ENCODE peak calls at places on chromosomes 11 and 22, in eight cellular contexts. Y is gastrocnemius medialis, H is transverse colon, I is H54, M is uterus, N is adrenal gland, A is GM12891, Q is IMR-90. X is an unnamed sample.

GRCh38 chr22:45506961-45507360 is 4.3 kb downstream of the FBLN1 start:
- DNase-seq in Q (no peak), A (no peak), M (no peak), I (no peak), N (no peak), H (no peak), Y (no peak), X (no peak)

GRCh38 chr11:73184953-73185671 is 33.0 kb upstream of the P2RY2 start:
- DNase-seq in N (peak), M (peak), H (peak), A (peak), Y (peak), I (peak), Q (peak), X (no peak)

GRCh38 chr22:43512279-43512678 is 100.5 kb downstream of the MPPED1 start:
- DNase-seq in M (no peak), Y (no peak), I (no peak), A (no peak), H (no peak), Q (no peak), N (no peak), X (no peak)

GRCh38 chr22:43753718-43754117 is 58.4 kb downstream of the EFCAB6 start:
- DNase-seq in N (no peak), I (no peak), Y (no peak), M (no peak), Q (no peak), A (no peak), H (no peak), X (no peak)

GRCh38 chr11:36288442-36289225 is 590 bp downstream of the COMMD9 start:
- DNase-seq in H (no peak), Q (no peak), I (no peak), M (no peak), A (no peak), N (peak), Y (no peak), X (no peak)

GRCh38 chr22:25622011-25622410 is 57.5 kb downstream of the GRK3 start:
- DNase-seq in Q (peak), N (no peak), I (no peak), A (no peak), Y (no peak), H (no peak), M (no peak), X (no peak)

GRCh38 chr11:30852645-30853044 is 266.5 kb upstream of the MPPED2 start:
- DNase-seq in A (no peak), M (no peak), H (no peak), N (no peak), I (no peak), Q (no peak), Y (no peak), X (no peak)

GRCh38 chr11:120517390-120518315 is 6.1 kb downstream of the GRIK4 start:
- DNase-seq in Q (peak), I (no peak), M (no peak), H (no peak), A (no peak), N (no peak), Y (no peak), X (peak)

GRCh38 chr22:20393705-20394476 is at the start of gene ZNF74:
- DNase-seq in M (peak), H (peak), Q (peak), N (peak), A (peak), Y (peak), I (peak), X (peak)
- TF ChIP-seq POLR2A in M (peak), H (peak), Q (peak), N (peak), A (peak), Y (peak), I (peak), X (peak)

GRCh38 chr11:111416231-111416960 is 37.3 kb upstream of the POU2AF1 start:
- DNase-seq in Q (no peak), H (no peak), A (no peak), I (no peak), M (no peak), N (no peak), Y (no peak), X (no peak)
- TF ChIP-seq POLR2A in Q (no peak), H (no peak), A (no peak), I (no peak), M (no peak), N (no peak), Y (no peak), X (no peak)

GRCh38 chr11:106082096-106082495 is 4.6 kb downstream of the AASDHPPT start:
- DNase-seq in Q (no peak), N (no peak), H (no peak), A (no peak), M (no peak), Y (no peak), I (no peak), X (no peak)

GRCh38 chr11:106076421-106076922 is 675 bp downstream of the KBTBD3 start:
- DNase-seq in M (no peak), N (no peak), H (peak), Q (no peak), I (no peak), Y (no peak), A (no peak), X (no peak)

GRCh38 chr11:106077609-106078517 is at the start of gene AASDHPPT:
- DNase-seq in H (no peak), I (no peak), M (no peak), Y (peak), N (peak), A (no peak), Q (peak), X (no peak)

GRCh38 chr11:106072804-106073203 is 4.3 kb downstream of the KBTBD3 start:
- DNase-seq in N (no peak), H (no peak), Y (no peak), Q (no peak), A (no peak), M (no peak), I (no peak), X (no peak)

DNA sequence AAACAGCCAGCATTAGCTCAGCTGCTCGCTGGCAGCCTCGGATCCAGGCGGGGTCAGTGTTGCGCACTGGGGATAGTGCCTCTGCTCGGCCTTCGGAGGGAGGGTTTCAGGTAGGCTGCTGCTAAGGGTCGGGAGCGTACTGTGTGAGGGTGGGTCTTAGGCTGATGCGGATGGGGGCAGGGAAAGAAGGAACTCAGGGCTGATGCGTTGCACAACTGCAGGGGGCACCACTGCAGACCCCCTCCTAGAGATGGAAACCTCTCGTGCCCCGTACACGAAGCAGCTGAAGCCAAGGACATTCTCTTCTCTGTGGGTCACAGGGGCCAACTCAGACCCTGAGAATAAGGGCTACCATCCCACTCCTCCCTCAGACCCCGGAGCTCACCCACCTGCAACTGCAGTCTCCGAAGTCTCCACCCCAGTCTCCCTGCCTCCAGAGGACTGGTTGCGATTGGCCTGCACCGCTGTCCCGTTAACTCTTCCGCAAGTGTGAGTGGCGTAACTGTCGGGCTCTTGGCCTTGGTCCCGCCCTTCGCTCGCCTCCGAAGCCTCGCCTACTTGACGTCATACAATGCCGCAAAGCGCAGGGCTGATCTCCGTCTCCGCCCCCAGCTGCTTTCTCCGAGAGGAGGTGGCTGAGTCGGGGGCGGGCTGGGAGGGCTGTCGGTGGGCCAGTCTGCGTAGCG is at the start of gene KBTBD3:
- DNase-seq in I (peak), N (peak), M (peak), H (peak), Q (peak), A (peak), Y (peak), X (peak)
- TF ChIP-seq POLR2A in I (peak), N (peak), M (peak), H (peak), Q (no peak), A (peak), Y (peak), X (peak)

GRCh38 chr22:39230261-39231196 is 14.3 kb downstream of the PDGFB start:
- DNase-seq in N (no peak), M (no peak), A (no peak), I (no peak), Y (no peak), Q (no peak), H (no peak), X (no peak)
- TF ChIP-seq POLR2A in N (no peak), M (no peak), A (no peak), I (no peak), Y (no peak), Q (no peak), H (no peak), X (no peak)

X was measured in suprapubic skin.